ENCODE peak calls at places on chromosome 1, in five cellular contexts. D is NCI-H345, A is type B pancreatic cell, X is heart right ventricle, C is WTC11. V is an unnamed sample.

GRCh38 chr1:235642021-235642942 is 7.3 kb downstream of the GNG4 start:
- DNase-seq in C (peak), D (no peak), X (no peak), A (peak), V (no peak)

GRCh38 chr1:25031966-25032667 is 102.0 kb upstream of the RUNX3 start:
- DNase-seq in A (no peak), C (no peak), X (peak), D (peak), V (no peak)

GRCh38 chr1:204380293-204380831 is 20.6 kb upstream of the PLEKHA6 start:
- DNase-seq in A (no peak), D (no peak), C (no peak), X (no peak), V (no peak)

GRCh38 chr1:223846668-223847007 is 891 bp upstream of the TP53BP2 start:
- DNase-seq in A (no peak), D (peak), C (no peak), X (peak), V (peak)

GRCh38 chr1:15261155-15262002 is 14.4 kb downstream of the FHAD1 start:
- DNase-seq in A (peak), C (no peak), X (no peak), D (no peak), V (no peak)

GRCh38 chr1:213231795-213232231 is 180.8 kb downstream of the RPS6KC1 start:
- DNase-seq in X (no peak), A (no peak), C (peak), D (peak), V (no peak)

GRCh38 chr1:18182518-18183160 is 75.0 kb downstream of the IGSF21 start:
- DNase-seq in X (no peak), A (no peak), D (no peak), C (no peak), V (no peak)

GRCh38 chr1:84611796-84612195 is 37.6 kb upstream of the CTBS start:
- DNase-seq in X (no peak), D (no peak), C (no peak), A (no peak), V (no peak)

GRCh38 chr1:55070765-55071164 is 31.4 kb downstream of the PCSK9 start:
- DNase-seq in D (no peak), C (no peak), X (no peak), A (no peak), V (no peak)